ENCODE peak calls at places on chromosomes 5 and 9, in seven cellular contexts. M, Y, P, H, B, S and I are unnamed samples. For H3K27me3, the result is how much of the 10 kb centered on the place peaks cover.

GRCh38 chr5:77957516-77957915 is 181.4 kb upstream of the TBCA start:
- DNase-seq in B (no peak), M (no peak), H (no peak), P (no peak), Y (no peak), S (no peak), I (no peak)

GRCh38 chr5:65871182-65871581 is 55.2 kb upstream of the ERBIN start:
- DNase-seq in B (no peak), S (no peak), M (no peak), H (no peak), Y (no peak), P (peak), I (no peak)

GRCh38 chr5:116401546-116401945 is 173.1 kb downstream of the SEMA6A start:
- DNase-seq in P (no peak), H (no peak), B (no peak), M (no peak), S (no peak), Y (no peak), I (no peak)

GRCh38 chr5:132464155-132464939 is 26.2 kb downstream of the IRF1 start:
- DNase-seq in S (peak), M (no peak), B (no peak), P (no peak), Y (no peak), H (no peak), I (peak)

GRCh38 chr9:14245901-14246525 is 67.9 kb downstream of the NFIB start:
- DNase-seq in M (no peak), B (no peak), H (no peak), Y (no peak), S (no peak), P (no peak), I (no peak)

GRCh38 chr5:155144956-155145355 is 131.4 kb downstream of the KIF4B start:
- DNase-seq in M (no peak), P (no peak), B (no peak), S (no peak), H (no peak), Y (no peak), I (no peak)

GRCh38 chr5:201672-202071 is 10.4 kb downstream of the LRRC14B start:
- DNase-seq in B (no peak), M (no peak), P (no peak), S (no peak), H (no peak), Y (no peak), I (no peak)

GRCh38 chr5:133041910-133042309 is 9.9 kb upstream of the HSPA4 start:
- DNase-seq in P (no peak), M (no peak), B (no peak), S (no peak), Y (no peak), H (no peak), I (no peak)

GRCh38 chr9:114908104-114908621 is 22.2 kb downstream of the TNFSF8 start:
- DNase-seq in Y (no peak), P (peak), S (no peak), M (no peak), B (no peak), H (peak), I (no peak)

GRCh38 chr5:39148983-39149534 is 70.3 kb downstream of the FYB1 start:
- DNase-seq in P (peak), Y (no peak), M (no peak), B (no peak), S (no peak), H (peak), I (no peak)

GRCh38 chr5:66144799-66145390 is 795 bp downstream of the SREK1 start:
- DNase-seq in M (no peak), P (no peak), S (no peak), H (peak), Y (no peak), B (no peak), I (no peak)

GRCh38 chr5:14463629-14464028 is 118.0 kb upstream of the OTULINL start:
- DNase-seq in H (no peak), M (no peak), Y (no peak), P (no peak), B (no peak), S (peak), I (peak)

GRCh38 chr9:71795097-71795807 is 26.9 kb upstream of the CEMIP2 start:
- DNase-seq in M (no peak), B (peak), H (no peak), S (no peak), P (no peak), Y (no peak), I (no peak)

GRCh38 chr5:54518146-54519082 is 855 bp downstream of the SNX18 start:
- DNase-seq in M (peak), S (peak), H (no peak), P (no peak), B (no peak), Y (peak), I (peak)

GRCh38 chr9:6968271-6968670 is 210.5 kb downstream of the KDM4C start:
- DNase-seq in B (no peak), P (no peak), H (no peak), Y (no peak), S (no peak), M (no peak), I (no peak)

GRCh38 chr9:117355542-117355941 is 59.3 kb downstream of the ASTN2 start:
- DNase-seq in H (no peak), M (no peak), Y (no peak), B (no peak), S (no peak), P (no peak), I (no peak)

GRCh38 chr9:135150981-135151380 is 63.5 kb downstream of the OLFM1 start:
- DNase-seq in P (no peak), Y (no peak), M (no peak), B (no peak), H (no peak), S (no peak), I (no peak)

GRCh38 chr9:107212613-107213012 is 70.5 kb upstream of the RAD23B start:
- DNase-seq in M (no peak), B (no peak), H (peak), P (no peak), Y (no peak), S (no peak), I (no peak)

GRCh38 chr9:107213080-107213479 is 70.0 kb upstream of the RAD23B start:
- DNase-seq in H (peak), Y (no peak), S (no peak), P (no peak), M (no peak), B (no peak), I (no peak)

GRCh38 chr9:107213561-107214028 is 69.5 kb upstream of the RAD23B start:
- DNase-seq in Y (no peak), P (peak), S (no peak), H (peak), B (peak), M (no peak), I (no peak)

GRCh38 chr9:107210775-107211174 is 72.3 kb upstream of the RAD23B start:
- DNase-seq in B (no peak), Y (no peak), H (no peak), M (no peak), P (peak), S (no peak), I (no peak)

GRCh38 chr9:107211331-107211730 is 71.7 kb upstream of the RAD23B start:
- DNase-seq in B (no peak), S (no peak), M (no peak), Y (no peak), H (no peak), P (no peak), I (no peak)
- TF ChIP-seq POLR2A in B (no peak), S (no peak), M (no peak), Y (no peak), H (no peak), P (no peak), I (no peak)

GRCh38 chr9:122785269-122785668 is 3.5 kb upstream of the OR5C1 start:
- DNase-seq in M (no peak), Y (no peak), S (no peak), B (no peak), H (no peak), P (no peak), I (no peak)

GRCh38 chr9:122777935-122778671 is 10.6 kb upstream of the OR5C1 start:
- DNase-seq in S (no peak), M (no peak), Y (no peak), H (no peak), B (no peak), P (no peak), I (no peak)

GRCh38 chr9:122779181-122779580 is 9.6 kb upstream of the OR5C1 start:
- DNase-seq in B (no peak), H (no peak), P (no peak), M (no peak), Y (no peak), S (no peak), I (no peak)

GRCh38 chr9:122780026-122780425 is 8.7 kb upstream of the OR5C1 start:
- DNase-seq in M (no peak), S (no peak), Y (no peak), H (no peak), B (no peak), P (no peak), I (no peak)

GRCh38 chr9:122781671-122782070 is 7.1 kb upstream of the OR5C1 start:
- DNase-seq in P (no peak), B (no peak), S (no peak), Y (no peak), H (no peak), M (no peak), I (no peak)
- H3K27me3 ChIP-seq in P (under half), B (under half), S (under half), Y (under half), H (under half), M (under half), I (under half)

GRCh38 chr5:96569332-96569731 is 92.8 kb upstream of the CAST start:
- DNase-seq in M (no peak), B (no peak), P (no peak), Y (no peak), S (no peak), H (no peak), I (no peak)

GRCh38 chr5:96569770-96570169 is 92.4 kb upstream of the CAST start:
- DNase-seq in H (no peak), Y (no peak), S (no peak), B (no peak), M (no peak), P (no peak), I (no peak)

GRCh38 chr5:96573513-96573894 is 88.7 kb upstream of the CAST start:
- DNase-seq in M (no peak), P (no peak), B (no peak), Y (no peak), S (no peak), H (no peak), I (no peak)

GRCh38 chr5:96577909-96578308 is 84.3 kb upstream of the CAST start:
- DNase-seq in Y (no peak), B (no peak), P (no peak), S (no peak), H (no peak), M (no peak), I (no peak)

GRCh38 chr5:96572864-96573512 is 89.2 kb upstream of the CAST start:
- DNase-seq in B (no peak), M (no peak), P (no peak), S (no peak), H (no peak), Y (no peak), I (no peak)
- TF ChIP-seq POLR2A in B (no peak), M (no peak), P (no peak), S (no peak), H (no peak), Y (no peak), I (no peak)

GRCh38 chr5:64690104-64690416 is 243 bp upstream of the SHISAL2B start:
- DNase-seq in B (no peak), S (no peak), Y (no peak), P (no peak), H (no peak), M (no peak), I (no peak)
- H3K27me3 ChIP-seq in B (under half), S (under half), Y (half or more), P (under half), H (under half), M (under half), I (under half)

GRCh38 chr5:95880081-95880926 is 57.8 kb upstream of the GLRX start:
- DNase-seq in H (no peak), Y (no peak), S (no peak), M (no peak), B (no peak), P (no peak), I (no peak)

GRCh38 chr5:95876782-95877181 is 54.3 kb upstream of the GLRX start:
- DNase-seq in B (no peak), H (no peak), S (no peak), Y (no peak), M (no peak), P (no peak), I (no peak)

GRCh38 chr5:95878417-95879323 is 56.1 kb upstream of the GLRX start:
- DNase-seq in B (peak), S (no peak), P (no peak), H (peak), M (no peak), Y (no peak), I (no peak)

GRCh38 chr5:95881833-95882232 is 59.3 kb upstream of the GLRX start:
- DNase-seq in B (no peak), P (no peak), H (no peak), S (no peak), M (no peak), Y (no peak), I (no peak)

GRCh38 chr5:95879661-95880060 is 57.1 kb upstream of the GLRX start:
- DNase-seq in B (no peak), S (no peak), Y (no peak), H (no peak), P (no peak), M (no peak), I (no peak)
- TF ChIP-seq POLR2A in B (no peak), S (no peak), Y (no peak), H (peak), P (no peak), M (no peak), I (no peak)

GRCh38 chr9:126604706-126605105 is 9.0 kb upstream of the LMX1B start:
- DNase-seq in H (no peak), P (no peak), B (no peak), S (no peak), M (no peak), Y (no peak), I (no peak)
- H3K27me3 ChIP-seq in H (under half), P (under half), B (under half), S (under half), M (under half), Y (under half), I (half or more)

GRCh38 chr9:70603020-70603411 is 188.6 kb upstream of the KLF9 start:
- DNase-seq in P (no peak), B (no peak), H (no peak), M (no peak), S (no peak), Y (no peak), I (no peak)

GRCh38 chr9:70597886-70598285 is 183.4 kb upstream of the KLF9 start:
- DNase-seq in P (no peak), Y (no peak), M (no peak), B (no peak), S (no peak), H (no peak), I (no peak)

GRCh38 chr9:70600479-70600878 is 186.0 kb upstream of the KLF9 start:
- DNase-seq in Y (peak), H (no peak), M (no peak), P (no peak), B (no peak), S (peak), I (peak)

GRCh38 chr9:70602364-70603019 is 188.0 kb upstream of the KLF9 start:
- DNase-seq in P (peak), M (peak), S (peak), B (peak), Y (peak), H (peak), I (peak)

GRCh38 chr9:70601000-70601929 is 186.8 kb upstream of the KLF9 start:
- DNase-seq in M (peak), B (no peak), S (peak), Y (peak), H (peak), P (no peak), I (peak)
- TF ChIP-seq POLR2A in M (peak), B (no peak), S (peak), Y (no peak), H (no peak), P (no peak), I (no peak)